ENCODE peak calls at places on chromosomes 11 and 22, in five cellular contexts. Q is esophagus squamous epithelium, X is prostate gland, I is ovary, A is body of pancreas. P is an unnamed sample.

GRCh38 chr22:19878461-19879247 is 24.0 kb upstream of the GNB1L start:
- DNase-seq in Q (no peak), A (no peak), I (peak), X (no peak), P (no peak)

GRCh38 chr22:28395920-28396447 is 283.7 kb downstream of the TTC28 start:
- DNase-seq in Q (no peak), X (no peak), A (no peak), I (no peak), P (no peak)

GRCh38 chr11:78820722-78821121 is 246.1 kb upstream of the NARS2 start:
- DNase-seq in X (no peak), I (no peak), A (no peak), Q (no peak), P (peak)

GRCh38 chr11:134276396-134277175 is 407 bp downstream of the GLB1L3 start:
- DNase-seq in A (no peak), I (no peak), Q (no peak), X (no peak), P (no peak)

GRCh38 chr11:17979770-17980371 is 33.0 kb downstream of the SERGEF start:
- DNase-seq in X (peak), Q (no peak), A (peak), I (no peak), P (peak)

GRCh38 chr11:122189259-122189658 is 73.2 kb upstream of the BLID start:
- DNase-seq in X (no peak), Q (no peak), I (no peak), A (no peak), P (no peak)

GRCh38 chr11:6438979-6439571 is 1.7 kb downstream of the HPX start:
- DNase-seq in Q (no peak), A (peak), X (peak), I (no peak), P (peak)

GRCh38 chr11:134679592-134679991 is 267.6 kb upstream of the B3GAT1 start:
- DNase-seq in I (no peak), A (no peak), Q (no peak), X (no peak), P (no peak)

GRCh38 chr11:62514151-62514550 is 32.5 kb downstream of the AHNAK start:
- DNase-seq in I (no peak), Q (no peak), X (no peak), A (no peak), P (no peak)

GRCh38 chr22:42697542-42698013 is 23.1 kb downstream of the A4GALT start:
- DNase-seq in I (no peak), A (peak), Q (no peak), X (no peak), P (peak)

GRCh38 chr11:97398246-97398645 is 1008.4 kb downstream of the JRKL start:
- DNase-seq in A (no peak), X (no peak), I (no peak), Q (no peak), P (no peak)

GRCh38 chr11:59918494-59918893 is 19.7 kb upstream of the OOSP1 start:
- DNase-seq in Q (no peak), I (no peak), A (no peak), X (no peak), P (no peak)

GRCh38 chr11:59918987-59919589 is 19.1 kb upstream of the OOSP1 start:
- DNase-seq in I (no peak), Q (no peak), X (no peak), A (peak), P (peak)

GRCh38 chr11:59923813-59924212 is 14.4 kb upstream of the OOSP1 start:
- DNase-seq in X (no peak), A (no peak), Q (no peak), I (no peak), P (no peak)
- TF ChIP-seq POLR2A in X (no peak), A (no peak), Q (no peak), I (no peak), P (no peak)

DNA sequence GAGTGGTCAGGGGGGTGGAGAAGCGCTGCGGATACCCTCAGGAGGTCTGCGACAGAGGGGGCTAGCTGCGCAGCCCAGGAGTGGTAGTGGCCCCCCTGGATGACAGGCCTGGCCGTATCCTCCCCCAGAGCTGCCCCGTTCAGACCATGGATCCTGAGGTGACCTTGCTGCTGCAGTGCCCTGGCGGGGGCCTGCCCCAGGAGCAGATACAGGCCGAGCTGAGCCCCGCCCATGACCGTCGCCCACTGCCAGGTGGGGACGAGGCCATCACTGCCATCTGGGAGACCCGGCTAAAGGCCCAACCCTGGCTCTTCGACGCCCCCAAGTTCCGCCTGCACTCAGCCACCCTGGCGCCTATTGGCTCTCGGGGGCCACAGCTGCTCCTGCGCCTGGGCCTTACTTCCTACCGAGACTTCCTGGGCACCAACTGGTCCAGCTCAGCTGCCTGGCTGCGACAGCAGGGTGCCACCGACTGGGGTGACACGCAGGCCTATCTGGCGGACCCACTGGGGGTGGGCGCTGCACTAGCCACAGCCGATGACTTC is 505 bp downstream of the NUDT22 start:
- DNase-seq in I (no peak), Q (no peak), A (peak), X (no peak), P (peak)
- TF ChIP-seq POLR2A in I (no peak), Q (no peak), A (peak), X (no peak), P (no peak)

GRCh38 chr11:16373768-16374167 is 17.4 kb upstream of the SOX6 start:
- DNase-seq in A (no peak), I (no peak), Q (no peak), X (no peak), P (no peak)
- TF ChIP-seq POLR2A in A (no peak), I (no peak), Q (no peak), X (no peak), P (no peak)

DNA sequence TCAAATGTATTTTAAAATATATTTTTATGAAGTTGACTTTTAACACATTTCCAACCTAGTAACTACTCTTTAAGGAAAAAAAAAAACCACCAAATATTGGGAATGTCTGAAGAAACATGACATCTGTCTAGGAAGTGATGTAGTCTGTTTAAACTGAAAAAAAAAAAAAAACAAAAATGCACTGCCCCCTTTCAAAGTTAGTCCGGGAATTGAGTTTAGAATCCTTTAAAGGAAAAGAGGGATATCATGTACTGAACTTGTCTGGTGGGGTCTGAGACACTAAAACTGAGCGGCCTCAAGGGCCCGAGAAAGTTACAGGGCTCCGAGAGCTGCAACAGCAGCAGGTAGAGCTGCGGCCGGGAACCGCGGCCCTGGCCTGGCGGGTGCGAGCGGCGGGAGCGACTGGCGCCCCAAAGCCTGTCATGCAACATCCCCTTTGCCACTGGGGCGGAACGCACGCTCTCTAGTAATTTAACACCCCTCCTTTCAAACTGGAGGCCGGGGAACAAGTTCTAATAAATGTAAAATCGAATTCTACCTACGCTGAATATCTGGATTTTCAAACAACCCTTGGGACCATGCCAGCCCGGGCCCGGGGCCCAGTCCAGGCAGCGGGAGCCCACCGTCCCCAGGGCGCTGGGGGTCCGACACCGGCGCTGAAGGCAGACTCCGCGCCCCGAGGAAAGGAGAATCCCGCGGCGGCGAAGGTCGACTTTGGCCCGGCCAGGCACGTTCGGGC is 758 bp downstream of the RDX start:
- DNase-seq in Q (no peak), A (peak), X (peak), I (peak), P (peak)
- TF ChIP-seq POLR2A in Q (no peak), A (no peak), X (no peak), I (peak), P (no peak)

DNA sequence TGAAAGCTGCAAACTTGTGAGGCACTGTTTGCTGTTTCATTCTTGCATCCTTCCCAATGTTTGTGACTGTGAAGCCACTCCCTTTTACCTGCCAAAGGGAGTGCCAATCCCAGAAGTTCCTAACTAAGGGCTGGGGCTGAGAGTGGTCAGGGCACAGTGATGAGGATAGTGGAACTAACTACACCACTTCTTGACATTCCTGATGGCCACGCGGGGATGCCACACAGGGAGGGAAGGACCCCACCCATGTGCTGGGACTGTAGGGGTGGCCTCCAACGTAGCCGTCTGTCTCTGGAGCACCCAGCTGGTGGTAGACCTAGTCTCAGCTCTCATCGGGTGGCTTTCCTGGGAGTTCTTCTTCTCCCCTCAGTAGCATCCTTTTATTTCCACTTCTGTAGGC is 335.5 kb downstream of the CADM1 start:
- DNase-seq in Q (no peak), A (no peak), X (no peak), I (no peak), P (no peak)
- TF ChIP-seq POLR2A in Q (no peak), A (no peak), X (no peak), I (no peak), P (no peak)

GRCh38 chr11:69640995-69641581 is at the start of gene CCND1:
- DNase-seq in Q (no peak), I (no peak), A (peak), X (peak), P (peak)
- TF ChIP-seq POLR2A in Q (no peak), I (no peak), A (peak), X (peak), P (no peak)

P was measured in stomach.